ENCODE peak calls at places on chromosomes 16 and 17, in seven cellular contexts. F is transverse colon, M is suprapubic skin, O is A549, N is ovary, G is tibial nerve, I is sigmoid colon. R is an unnamed sample.

GRCh38 chr16:15553313-15554088 is 89.5 kb downstream of the MARF1 start:
- DNase-seq in F (no peak), M (no peak), O (no peak), N (peak), G (no peak), I (no peak), R (no peak)

GRCh38 chr17:77092025-77092424 is 48.7 kb upstream of the SEC14L1 start:
- DNase-seq in F (no peak), M (no peak), O (no peak), N (no peak), G (no peak), I (no peak), R (no peak)

GRCh38 chr17:31815212-31815611 is 43.8 kb downstream of the COPRS start:
- DNase-seq in F (no peak), M (no peak), O (no peak), N (no peak), G (no peak), I (no peak), R (no peak)

GRCh38 chr17:537133-537532 is 177.5 kb downstream of the VPS53 start:
- DNase-seq in F (no peak), M (no peak), O (no peak), N (no peak), G (no peak), I (no peak), R (no peak)

GRCh38 chr16:26816885-26817571 is 249.7 kb upstream of the C16orf82 start:
- DNase-seq in F (no peak), M (no peak), O (no peak), N (no peak), G (no peak), I (no peak), R (no peak)

GRCh38 chr16:66516172-66516807 is 33.6 kb downstream of the TK2 start:
- DNase-seq in F (no peak), M (no peak), O (no peak), N (no peak), G (no peak), I (no peak), R (no peak)

GRCh38 chr17:413706-414440 is 61.3 kb upstream of the RPH3AL start:
- DNase-seq in F (no peak), M (no peak), O (no peak), N (no peak), G (no peak), I (no peak), R (no peak)

GRCh38 chr17:80822700-80823410 is 168.8 kb upstream of the CHMP6 start:
- DNase-seq in F (no peak), M (no peak), O (no peak), N (no peak), G (no peak), I (peak), R (no peak)

GRCh38 chr17:50052822-50053653 is 2.9 kb upstream of the ITGA3 start:
- DNase-seq in F (no peak), M (no peak), O (peak), N (peak), G (no peak), I (no peak), R (peak)

GRCh38 chr17:78879679-78880186 is 23.3 kb downstream of the CEP295NL start:
- DNase-seq in F (peak), M (peak), O (no peak), N (peak), G (peak), I (peak), R (no peak)

GRCh38 chr17:55495239-55495638 is 16.0 kb downstream of the SMIM36 start:
- DNase-seq in F (no peak), M (no peak), O (peak), N (no peak), G (no peak), I (no peak), R (no peak)

GRCh38 chr17:50209472-50210248 is 8.2 kb upstream of the COL1A1 start:
- DNase-seq in F (peak), M (peak), O (no peak), N (peak), G (peak), I (peak), R (peak)

GRCh38 chr16:22089910-22090309 is 2.4 kb upstream of the VWA3A start:
- DNase-seq in F (no peak), M (no peak), O (no peak), N (no peak), G (no peak), I (no peak), R (no peak)

GRCh38 chr16:85897384-85897783 is 1.6 kb upstream of the IRF8 start:
- DNase-seq in F (no peak), M (no peak), O (no peak), N (no peak), G (no peak), I (no peak), R (no peak)

GRCh38 chr17:4658478-4659305 is 17.2 kb upstream of the ALOX15 start:
- DNase-seq in F (no peak), M (peak), O (no peak), N (no peak), G (no peak), I (no peak), R (no peak)

GRCh38 chr17:35731239-35731931 is at the start of gene RASL10B:
- DNase-seq in F (peak), M (no peak), O (no peak), N (peak), G (no peak), I (peak), R (peak)

GRCh38 chr16:58127033-58127556 is 2.1 kb downstream of the CFAP20 start:
- DNase-seq in F (no peak), M (no peak), O (peak), N (no peak), G (no peak), I (no peak), R (no peak)

GRCh38 chr16:58488531-58488930 is 11.4 kb upstream of the NDRG4 start:
- DNase-seq in F (no peak), M (no peak), O (no peak), N (no peak), G (no peak), I (no peak), R (no peak)

GRCh38 chr17:28714281-28714680 is 2.6 kb upstream of the PROCA1 start:
- DNase-seq in F (no peak), M (no peak), O (peak), N (peak), G (no peak), I (no peak), R (no peak)

GRCh38 chr17:58531661-58532554 is 17.5 kb upstream of the MTMR4 start:
- DNase-seq in F (peak), M (no peak), O (no peak), N (peak), G (no peak), I (peak), R (peak)

GRCh38 chr17:36942631-36943125 is 5.4 kb downstream of the LHX1 start:
- DNase-seq in F (no peak), M (no peak), O (no peak), N (no peak), G (no peak), I (no peak), R (no peak)

GRCh38 chr17:79374087-79374486 is 236.8 kb downstream of the RBFOX3 start:
- DNase-seq in F (no peak), M (no peak), O (no peak), N (no peak), G (no peak), I (no peak), R (no peak)

GRCh38 chr17:55965051-55965450 is 188.2 kb upstream of the ANKFN1 start:
- DNase-seq in F (no peak), M (no peak), O (peak), N (no peak), G (no peak), I (no peak), R (no peak)

GRCh38 chr16:79264237-79265104 is 336.1 kb downstream of the MAF start:
- DNase-seq in F (no peak), M (no peak), O (no peak), N (no peak), G (no peak), I (no peak), R (no peak)

GRCh38 chr16:79257958-79258490 is 342.5 kb downstream of the MAF start:
- DNase-seq in F (no peak), M (no peak), O (no peak), N (no peak), G (no peak), I (no peak), R (no peak)

GRCh38 chr16:79265701-79266100 is 334.8 kb downstream of the MAF start:
- DNase-seq in F (no peak), M (no peak), O (no peak), N (no peak), G (no peak), I (no peak), R (no peak)

GRCh38 chr16:79261944-79262552 is 338.5 kb downstream of the MAF start:
- DNase-seq in F (no peak), M (no peak), O (no peak), N (no peak), G (no peak), I (no peak), R (no peak)

DNA sequence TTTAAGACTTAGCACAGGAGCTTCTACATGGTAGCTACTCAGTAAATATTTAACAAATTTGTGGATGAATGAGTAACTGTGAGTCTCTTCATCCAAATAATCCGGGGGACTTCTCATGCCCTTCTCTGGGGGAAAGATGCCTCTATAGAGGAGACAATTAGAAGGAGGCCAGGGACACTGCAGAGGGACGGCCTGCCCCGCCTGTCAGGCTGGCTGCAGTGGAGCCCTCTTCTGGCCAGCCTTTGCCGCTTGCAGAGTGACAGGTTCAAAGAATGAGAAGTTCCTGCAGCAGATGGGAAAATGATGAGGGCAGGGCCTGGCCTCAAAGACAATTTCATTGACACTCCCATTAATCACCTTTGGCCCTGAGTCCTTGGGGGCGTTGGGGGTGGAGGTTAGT is 339.1 kb downstream of the MAF start:
- DNase-seq in F (peak), M (no peak), O (peak), N (no peak), G (peak), I (no peak), R (peak)
- TF ChIP-seq CTCF in F (peak), M (peak), O (no peak), N (no peak), G (peak), I (no peak), R (peak)

DNA sequence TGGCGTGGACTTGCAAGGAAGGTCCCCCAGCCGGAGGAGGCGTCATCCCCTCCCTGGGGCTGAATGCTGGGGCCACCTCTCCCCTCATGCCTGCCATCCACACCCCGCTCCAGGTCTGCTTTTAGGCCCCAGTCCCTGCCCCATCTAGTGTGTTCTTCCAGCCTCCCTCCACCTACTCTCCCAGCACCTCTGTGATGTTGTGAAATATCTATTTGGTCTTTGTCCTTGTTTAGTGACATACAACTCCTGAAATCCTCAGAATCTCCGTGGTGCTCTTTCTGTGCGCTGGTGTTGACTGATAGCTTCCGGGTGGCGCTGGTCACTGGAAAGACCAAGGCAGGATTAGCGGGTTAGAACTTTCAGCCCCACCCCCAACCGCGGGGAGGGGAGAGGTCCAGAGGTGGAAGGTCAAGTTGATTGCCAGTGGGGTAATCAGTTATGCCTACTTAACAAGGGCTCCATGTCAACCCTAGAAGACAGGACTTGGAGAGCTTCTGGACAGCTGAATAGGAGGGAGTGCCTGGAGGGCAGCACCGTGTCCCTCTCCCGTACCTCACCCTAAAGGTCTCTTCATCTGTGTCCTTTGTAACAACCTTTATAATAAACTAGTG is 10.1 kb downstream of the TBC1D24 start:
- DNase-seq in F (no peak), M (no peak), O (no peak), N (no peak), G (no peak), I (no peak), R (no peak)
- TF ChIP-seq EP300 in F (no peak), M (no peak), O (no peak), N (no peak), G (no peak), I (no peak), R (no peak)

DNA sequence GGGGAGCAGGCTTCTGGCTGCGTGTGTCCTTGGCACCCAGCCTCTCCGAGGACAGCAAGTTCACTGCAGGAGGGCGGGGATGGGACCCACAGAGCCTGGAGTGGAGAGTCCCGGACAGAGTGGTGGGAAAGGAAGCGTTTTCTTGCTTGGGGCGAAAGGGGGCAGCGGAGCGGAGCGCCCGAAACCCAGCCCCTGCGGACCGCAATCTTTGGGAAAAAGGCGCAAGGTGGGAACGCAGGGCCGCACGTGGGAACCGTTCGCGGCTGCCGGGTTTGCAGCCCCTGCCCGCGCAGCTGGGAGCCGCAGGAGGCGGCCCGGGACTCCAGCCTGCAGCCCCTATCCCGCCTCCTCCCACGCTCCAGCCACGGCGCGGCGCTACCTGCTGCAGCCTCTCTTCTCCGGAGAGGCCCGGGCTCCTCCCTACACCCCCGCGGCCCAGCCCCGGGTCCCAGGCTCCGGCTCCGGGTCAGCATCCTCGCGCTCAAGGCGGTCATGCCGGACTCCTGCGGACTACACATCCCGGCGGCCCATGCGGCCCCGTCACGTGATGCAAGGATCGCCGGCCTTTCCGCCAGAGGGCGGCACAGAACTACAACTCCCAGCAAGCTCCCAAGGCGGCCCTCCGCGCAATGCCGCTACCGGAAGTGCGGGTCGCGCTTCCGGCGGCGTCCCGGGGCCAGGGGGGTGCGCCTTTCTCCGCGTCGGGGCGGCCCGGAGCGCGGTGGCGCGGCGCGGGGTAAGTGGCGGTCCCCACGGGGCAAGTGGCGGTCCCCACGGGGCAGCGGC is at the start of the genes NTHL1 and TSC2:
- DNase-seq in F (peak), M (peak), O (peak), N (peak), G (peak), I (peak), R (peak)
- TF ChIP-seq CTCF in F (peak), M (peak), O (peak), N (peak), G (peak), I (no peak), R (peak)

DNA sequence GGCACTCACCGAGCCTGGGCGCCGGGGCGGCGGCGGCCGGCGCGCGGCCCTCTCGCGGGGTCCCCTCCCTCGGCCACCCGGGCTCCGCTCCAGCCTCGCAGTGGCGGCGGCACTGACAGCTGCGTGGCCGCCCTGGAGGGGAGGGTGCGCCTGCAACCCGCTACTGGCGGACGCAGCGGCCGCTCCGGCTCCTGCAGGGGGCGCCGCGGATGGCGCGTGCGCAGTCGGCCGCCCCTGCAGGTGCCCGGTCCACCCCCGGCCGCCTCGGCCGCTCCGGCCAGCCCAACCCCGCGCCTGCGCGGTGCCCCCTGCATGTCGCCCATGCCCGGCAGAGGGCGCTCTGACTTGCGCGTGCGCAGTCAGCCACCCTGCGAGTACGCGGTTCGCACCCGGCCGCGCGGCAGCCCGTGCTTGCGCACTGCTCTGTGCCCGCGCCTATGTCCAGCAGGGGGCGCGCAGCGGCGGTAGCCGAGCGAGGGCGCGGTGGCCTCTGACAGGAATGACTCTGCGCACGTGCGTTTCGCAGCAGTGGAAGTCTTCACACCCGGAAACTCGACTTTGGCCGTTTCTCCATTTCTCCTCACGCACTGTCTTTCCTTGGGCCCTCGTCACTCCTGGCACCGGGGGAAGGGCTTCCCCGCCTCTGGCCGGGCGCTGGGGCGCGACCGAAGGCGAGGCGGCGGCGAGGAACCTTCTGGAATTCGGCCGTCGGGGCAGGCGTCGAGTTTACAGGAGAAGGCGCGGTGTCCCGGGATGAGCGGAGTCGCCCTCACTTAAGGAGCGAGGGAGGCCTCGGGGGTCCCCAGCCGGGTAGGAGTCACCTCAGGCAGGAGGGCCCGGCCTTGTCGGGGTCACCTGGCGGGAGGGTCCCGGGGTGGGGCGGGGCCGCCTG is at the start of gene ABCA3:
- DNase-seq in F (peak), M (peak), O (peak), N (peak), G (peak), I (peak), R (peak)
- TF ChIP-seq EP300 in F (no peak), M (no peak), O (no peak), N (no peak), G (peak), I (no peak), R (no peak)

GRCh38 chr17:47872651-47873161 is 21.7 kb upstream of the SP6 start:
- DNase-seq in F (no peak), M (no peak), O (no peak), N (no peak), G (no peak), I (no peak), R (no peak)
- TF ChIP-seq CTCF in F (no peak), M (no peak), O (no peak), N (no peak), G (no peak), I (no peak), R (no peak)

DNA sequence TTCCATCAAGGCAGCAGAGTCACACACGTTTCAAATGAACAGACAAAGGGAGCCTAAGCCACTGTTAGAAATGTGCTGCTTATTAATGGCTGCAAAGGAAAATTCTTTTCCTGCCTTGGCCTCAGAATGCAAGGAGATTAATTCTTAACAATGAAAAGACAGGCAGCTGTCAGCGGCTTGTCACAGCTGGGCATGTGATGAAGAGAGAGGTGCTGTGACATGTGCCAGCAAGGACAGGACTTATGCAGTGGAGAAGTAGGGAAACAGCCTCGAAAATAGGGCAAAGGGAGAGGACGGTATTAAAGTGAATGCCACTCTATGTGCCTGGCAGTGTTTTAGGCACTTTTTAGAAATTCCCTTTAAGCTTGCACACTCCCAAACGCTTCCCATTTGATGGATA is 100.0 kb upstream of the CLEC3A start:
- DNase-seq in F (no peak), M (no peak), O (no peak), N (no peak), G (no peak), I (no peak), R (no peak)
- TF ChIP-seq EP300 in F (no peak), M (no peak), O (no peak), N (no peak), G (no peak), I (no peak), R (no peak)

DNA sequence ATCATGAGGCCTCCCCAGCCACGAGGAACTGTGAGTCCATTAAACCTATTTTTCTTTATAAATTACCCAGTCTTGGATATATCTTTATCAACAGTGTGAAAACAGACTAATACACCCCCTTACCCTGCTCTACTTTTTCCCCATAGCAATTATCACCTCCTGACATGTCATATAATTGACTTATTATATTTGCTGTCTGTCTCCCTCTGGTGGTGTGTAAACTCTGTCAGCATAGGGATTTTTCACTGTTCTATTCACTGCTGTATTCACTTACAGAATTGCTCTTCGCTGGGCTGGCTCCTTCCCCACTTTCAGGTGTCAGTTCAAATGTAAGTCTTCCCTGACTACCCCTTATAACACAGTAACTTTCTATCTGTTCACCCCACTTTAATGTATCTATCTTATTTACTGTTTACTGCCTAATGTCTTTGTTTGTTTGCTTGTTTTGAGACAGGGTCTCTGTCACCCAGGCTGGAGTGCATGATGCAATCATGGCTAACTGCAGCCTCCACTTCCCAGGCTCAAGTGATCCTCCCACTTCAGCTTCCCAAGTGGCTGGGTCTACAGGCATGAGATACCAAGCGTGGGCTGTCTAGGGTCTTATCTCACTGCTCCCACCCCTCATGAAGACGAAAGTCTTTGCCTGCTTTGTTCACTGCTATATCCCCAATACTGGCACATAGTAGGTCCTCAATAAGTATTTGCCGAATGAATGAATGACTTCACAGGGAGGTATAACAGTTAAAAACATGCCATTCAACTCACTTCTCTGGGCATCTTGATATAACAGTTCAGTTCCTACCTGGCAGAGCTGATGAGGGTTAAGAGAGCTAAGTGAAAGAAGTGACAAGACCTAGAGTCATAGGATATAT is 52.4 kb upstream of the CDH3 start:
- DNase-seq in F (no peak), M (no peak), O (peak), N (no peak), G (no peak), I (no peak), R (no peak)
- TF ChIP-seq CTCF in F (peak), M (no peak), O (no peak), N (no peak), G (no peak), I (no peak), R (no peak)

GRCh38 chr16:4271176-4272113 is 1.4 kb downstream of the TFAP4 start:
- DNase-seq in F (peak), M (peak), O (peak), N (peak), G (peak), I (peak), R (peak)
- TF ChIP-seq EP300 in F (no peak), M (no peak), O (no peak), N (no peak), G (no peak), I (no peak), R (no peak)